ENCODE peak calls at places on chromosomes 3 and 15, in ten cellular contexts. N is Peyer's patch, L is PC-9, X is cardiac muscle cell, W is fibroblast of lung, R is GM23338, Q is Caco-2, K is body of pancreas, D is H1, O is AG04450. I is an unnamed sample.

GRCh38 chr15:73799466-73799865 is 46.3 kb upstream of the INSYN1 start:
- DNase-seq in O (no peak), Q (no peak), L (no peak), W (peak), D (no peak), N (no peak), K (no peak), X (peak), R (peak), I (peak)

GRCh38 chr3:184140436-184140835 is 5.3 kb downstream of the EIF2B5 start:
- DNase-seq in X (no peak), Q (no peak), R (no peak), W (no peak), L (no peak), D (no peak), O (no peak), N (no peak), K (no peak), I (no peak)

GRCh38 chr15:55823699-55824098 is 80.7 kb upstream of the PRTG start:
- DNase-seq in X (peak), R (no peak), L (no peak), D (no peak), Q (no peak), O (no peak), W (no peak), K (no peak), N (no peak), I (no peak)

GRCh38 chr3:45026957-45027356 is 854 bp downstream of the CLEC3B start:
- DNase-seq in L (no peak), R (no peak), W (peak), X (peak), D (no peak), K (peak), N (peak), Q (no peak), O (no peak), I (peak)

GRCh38 chr15:90143176-90143655 is 40.9 kb upstream of the IDH2 start:
- DNase-seq in N (peak), K (peak), L (peak), X (peak), W (peak), Q (peak), D (peak), R (peak), O (no peak), I (peak)

GRCh38 chr15:63947228-63947627 is 99.1 kb downstream of the DAPK2 start:
- DNase-seq in X (no peak), K (no peak), W (no peak), O (no peak), L (no peak), Q (no peak), D (no peak), N (no peak), R (no peak), I (no peak)

GRCh38 chr15:58598829-58599210 is 150.7 kb downstream of the ADAM10 start:
- DNase-seq in K (no peak), O (no peak), Q (no peak), N (no peak), D (no peak), R (no peak), W (no peak), X (no peak), L (no peak), I (no peak)

GRCh38 chr3:123739146-123739545 is 145.0 kb downstream of the MYLK start:
- DNase-seq in K (no peak), D (no peak), L (no peak), R (no peak), Q (no peak), W (peak), N (no peak), O (no peak), X (no peak), I (no peak)

GRCh38 chr3:112498916-112499315 is 356 bp downstream of the BTLA start:
- DNase-seq in Q (no peak), R (no peak), X (no peak), O (no peak), D (no peak), L (no peak), W (no peak), K (no peak), N (no peak), I (no peak)

GRCh38 chr3:132290833-132291232 is 26.4 kb upstream of the ACP3 start:
- DNase-seq in Q (no peak), W (peak), X (peak), O (no peak), L (no peak), D (no peak), N (no peak), K (no peak), R (no peak), I (no peak)

GRCh38 chr3:30222436-30222835 is 384.0 kb upstream of the TGFBR2 start:
- DNase-seq in N (no peak), D (no peak), L (no peak), R (no peak), W (peak), O (no peak), X (peak), K (no peak), Q (no peak), I (no peak)

GRCh38 chr3:49912787-49913375 is 9.2 kb upstream of the MST1R start:
- DNase-seq in W (no peak), N (no peak), O (no peak), D (no peak), X (no peak), K (no peak), R (no peak), L (no peak), Q (no peak), I (peak)

GRCh38 chr3:171183042-171183441 is 156.5 kb upstream of the SLC2A2 start:
- DNase-seq in N (no peak), R (no peak), L (no peak), K (peak), X (peak), W (peak), Q (peak), O (no peak), D (no peak), I (no peak)

GRCh38 chr3:78978037-78978436 is 789.8 kb downstream of the ROBO1 start:
- DNase-seq in R (peak), Q (no peak), W (no peak), L (no peak), N (no peak), O (no peak), D (no peak), X (peak), K (no peak), I (no peak)

GRCh38 chr3:105996781-105997180 is 128.0 kb upstream of the CBLB start:
- DNase-seq in X (no peak), D (no peak), O (no peak), R (no peak), N (no peak), L (no peak), W (peak), Q (no peak), K (no peak), I (no peak)

GRCh38 chr3:140845878-140846277 is 95.8 kb upstream of the SLC25A36 start:
- DNase-seq in Q (no peak), D (no peak), R (no peak), W (no peak), K (no peak), X (no peak), N (no peak), L (no peak), O (no peak), I (no peak)

GRCh38 chr3:140854961-140855360 is 86.7 kb upstream of the SLC25A36 start:
- DNase-seq in K (no peak), D (no peak), O (no peak), W (no peak), R (no peak), X (no peak), Q (no peak), L (no peak), N (no peak), I (no peak)

GRCh38 chr3:140848675-140849074 is 93.0 kb upstream of the SLC25A36 start:
- DNase-seq in N (no peak), D (no peak), O (no peak), K (no peak), X (no peak), W (no peak), Q (no peak), R (no peak), L (no peak), I (no peak)

GRCh38 chr3:140850210-140850955 is 91.3 kb upstream of the SLC25A36 start:
- DNase-seq in X (no peak), Q (no peak), W (peak), L (no peak), D (no peak), K (no peak), N (no peak), O (no peak), R (no peak), I (peak)
- H3K4me3 ChIP-seq in X (no peak), Q (no peak), W (no peak), L (no peak), D (no peak), K (no peak), N (no peak), O (no peak), R (no peak), I (no peak)

GRCh38 chr3:13013994-13014754 is 59.1 kb downstream of the IQSEC1 start:
- DNase-seq in L (no peak), R (no peak), N (peak), O (no peak), Q (no peak), W (no peak), K (no peak), D (no peak), X (no peak), I (no peak)
- H3K4me3 ChIP-seq in L (no peak), R (no peak), N (no peak), O (no peak), Q (no peak), W (no peak), K (no peak), D (no peak), X (no peak), I (no peak)

GRCh38 chr3:9867106-9867505 is 12.9 kb downstream of the CIDEC start:
- DNase-seq in Q (no peak), N (no peak), O (no peak), L (no peak), X (no peak), R (no peak), K (no peak), D (no peak), W (no peak), I (no peak)
- H3K4me3 ChIP-seq in Q (no peak), N (no peak), O (no peak), L (no peak), X (no peak), R (no peak), K (no peak), D (no peak), W (no peak), I (no peak)

GRCh38 chr15:38255690-38256089 is 3.1 kb downstream of the SPRED1 start:
- DNase-seq in W (no peak), Q (no peak), X (no peak), O (no peak), D (no peak), L (no peak), R (no peak), K (no peak), N (no peak), I (no peak)
- H3K4me3 ChIP-seq in W (peak), Q (no peak), X (peak), O (peak), D (peak), L (peak), R (peak), K (no peak), N (no peak), I (peak)

GRCh38 chr15:94280301-94280700 is 48.9 kb downstream of the MCTP2 start:
- DNase-seq in X (no peak), K (no peak), D (no peak), Q (no peak), W (no peak), R (no peak), L (no peak), N (no peak), O (no peak), I (no peak)
- H3K4me3 ChIP-seq in X (no peak), K (no peak), D (no peak), Q (no peak), W (no peak), R (no peak), L (no peak), N (no peak), O (no peak), I (no peak)

GRCh38 chr3:76367281-76367680 is 581.9 kb upstream of the ZNF717 start:
- DNase-seq in O (peak), W (peak), K (no peak), L (no peak), R (no peak), N (no peak), Q (no peak), D (no peak), X (no peak), I (no peak)

GRCh38 chr3:76361010-76361409 is 575.7 kb upstream of the ZNF717 start:
- DNase-seq in N (no peak), Q (no peak), R (no peak), W (no peak), X (no peak), O (no peak), L (no peak), D (no peak), K (no peak), I (no peak)

GRCh38 chr3:76365284-76365683 is 579.9 kb upstream of the ZNF717 start:
- DNase-seq in W (no peak), L (no peak), Q (no peak), O (no peak), K (no peak), N (no peak), X (no peak), D (no peak), R (no peak), I (no peak)

GRCh38 chr3:76362643-76363042 is 577.3 kb upstream of the ZNF717 start:
- DNase-seq in N (no peak), W (no peak), D (no peak), O (no peak), K (no peak), R (no peak), Q (no peak), X (no peak), L (no peak), I (no peak)
- H3K4me3 ChIP-seq in N (no peak), W (no peak), D (no peak), O (no peak), K (no peak), R (no peak), Q (no peak), X (no peak), L (no peak), I (no peak)

GRCh38 chr15:52806284-52806655 is 16.1 kb upstream of the ONECUT1 start:
- DNase-seq in K (no peak), O (no peak), X (no peak), N (no peak), W (no peak), L (no peak), R (no peak), Q (no peak), D (no peak), I (no peak)
- H3K4me3 ChIP-seq in K (no peak), O (no peak), X (no peak), N (peak), W (no peak), L (no peak), R (peak), Q (no peak), D (peak), I (no peak)

DNA sequence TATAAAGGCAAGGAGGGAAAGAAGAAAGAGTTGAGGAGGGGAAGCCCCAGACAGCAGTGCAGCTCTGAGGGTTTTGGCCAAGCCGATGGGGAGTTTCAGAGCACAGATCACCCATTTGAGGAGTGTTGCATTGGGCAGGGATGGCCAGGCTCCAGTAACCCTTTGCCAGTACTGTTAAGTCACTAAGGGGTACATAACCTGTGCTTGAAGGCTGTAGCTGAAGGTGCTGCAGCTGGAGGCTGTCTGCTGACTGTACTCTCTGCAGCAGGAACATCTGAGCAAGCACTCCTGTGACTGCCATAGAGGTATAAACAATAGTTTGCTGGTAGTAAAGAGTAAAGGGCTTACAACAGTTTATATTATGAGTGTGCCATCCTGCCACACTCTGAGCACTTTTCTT is 297.7 kb downstream of the EPHA3 start:
- DNase-seq in X (no peak), N (no peak), Q (no peak), O (no peak), D (no peak), W (peak), K (no peak), L (no peak), R (no peak), I (no peak)
- H3K4me3 ChIP-seq in X (no peak), N (no peak), Q (no peak), O (no peak), D (no peak), W (no peak), K (no peak), L (no peak), R (no peak), I (no peak)

GRCh38 chr3:56456117-56456516 is 12.2 kb downstream of the ERC2 start:
- DNase-seq in X (no peak), W (no peak), R (no peak), N (no peak), Q (no peak), D (no peak), O (no peak), K (no peak), L (no peak), I (no peak)
- H3K4me3 ChIP-seq in X (no peak), W (no peak), R (no peak), N (no peak), Q (no peak), D (no peak), O (no peak), K (no peak), L (no peak), I (no peak)

I was measured in MG63.